ENCODE peak calls at places on chromosome 15, in six cellular contexts. D is right cardiac atrium; E is fibroblast of lung; K is psoas muscle; P is CD8-positive, alpha-beta T cell; V is AG04450. W is an unnamed sample.

GRCh38 chr15:45704329-45705249 is 69.8 kb downstream of the SQOR start:
- DNase-seq in D (peak), E (peak), K (peak), P (no peak), V (no peak), W (no peak)

GRCh38 chr15:92521624-92522008 is 127.9 kb downstream of the ST8SIA2 start:
- DNase-seq in D (peak), E (peak), K (peak), P (peak), V (peak), W (peak)

GRCh38 chr15:41498657-41499056 is 5.0 kb downstream of the ITPKA start:
- DNase-seq in D (no peak), E (no peak), K (no peak), P (no peak), V (no peak), W (no peak)

GRCh38 chr15:43975326-43975725 is 148.5 kb downstream of the WDR76 start:
- DNase-seq in D (no peak), E (no peak), K (no peak), P (no peak), V (no peak), W (no peak)

GRCh38 chr15:100201376-100202280 is 140.1 kb downstream of the ADAMTS17 start:
- DNase-seq in D (no peak), E (no peak), K (no peak), P (peak), V (no peak), W (no peak)

GRCh38 chr15:38867556-38867955 is 302.9 kb upstream of the RASGRP1 start:
- DNase-seq in D (no peak), E (no peak), K (no peak), P (no peak), V (no peak), W (no peak)

GRCh38 chr15:94119215-94119815 is 112.0 kb upstream of the MCTP2 start:
- DNase-seq in D (peak), E (no peak), K (peak), P (no peak), V (no peak), W (peak)

GRCh38 chr15:99706557-99707303 is 26.5 kb downstream of the LYSMD4 start:
- DNase-seq in D (no peak), E (no peak), K (no peak), P (no peak), V (no peak), W (no peak)

GRCh38 chr15:101398247-101398646 is 91.3 kb downstream of the PCSK6 start:
- DNase-seq in D (no peak), E (no peak), K (no peak), P (no peak), V (no peak), W (no peak)

GRCh38 chr15:87752250-87752951 is 504.1 kb downstream of the NTRK3 start:
- DNase-seq in D (no peak), E (peak), K (no peak), P (no peak), V (peak), W (no peak)

GRCh38 chr15:78220713-78221112 is 13.7 kb downstream of the ACSBG1 start:
- DNase-seq in D (no peak), E (peak), K (no peak), P (no peak), V (no peak), W (no peak)

GRCh38 chr15:36877294-36877693 is 223.1 kb downstream of the MEIS2 start:
- DNase-seq in D (no peak), E (no peak), K (no peak), P (no peak), V (no peak), W (no peak)

GRCh38 chr15:57395292-57395691 is 19.0 kb downstream of the CGNL1 start:
- DNase-seq in D (no peak), E (peak), K (no peak), P (no peak), V (no peak), W (no peak)

GRCh38 chr15:33737687-33738606 is 230.3 kb upstream of the CHRM5 start:
- DNase-seq in D (no peak), E (peak), K (no peak), P (peak), V (no peak), W (no peak)

GRCh38 chr15:23372284-23372683 is 17.7 kb downstream of the GOLGA8S start:
- DNase-seq in D (peak), E (no peak), K (no peak), P (no peak), V (no peak), W (no peak)

GRCh38 chr15:80343610-80344009 is 60.6 kb upstream of the ARNT2 start:
- DNase-seq in D (peak), E (peak), K (no peak), P (no peak), V (peak), W (peak)

GRCh38 chr15:35886765-35887164 is 340.8 kb upstream of the DPH6 start:
- DNase-seq in D (no peak), E (peak), K (no peak), P (no peak), V (no peak), W (no peak)

GRCh38 chr15:31437686-31438085 is 111.1 kb downstream of the KLF13 start:
- DNase-seq in D (no peak), E (no peak), K (no peak), P (peak), V (no peak), W (no peak)

GRCh38 chr15:92883643-92884458 is 16.3 kb upstream of the CHD2 start:
- DNase-seq in D (no peak), E (peak), K (no peak), P (no peak), V (no peak), W (no peak)

GRCh38 chr15:29101491-29101890 is 168.1 kb downstream of the NSMCE3 start:
- DNase-seq in D (no peak), E (no peak), K (no peak), P (no peak), V (no peak), W (no peak)

GRCh38 chr15:57619746-57620145 is 28.0 kb downstream of the MYZAP start:
- DNase-seq in D (no peak), E (no peak), K (no peak), P (no peak), V (no peak), W (no peak)

DNA sequence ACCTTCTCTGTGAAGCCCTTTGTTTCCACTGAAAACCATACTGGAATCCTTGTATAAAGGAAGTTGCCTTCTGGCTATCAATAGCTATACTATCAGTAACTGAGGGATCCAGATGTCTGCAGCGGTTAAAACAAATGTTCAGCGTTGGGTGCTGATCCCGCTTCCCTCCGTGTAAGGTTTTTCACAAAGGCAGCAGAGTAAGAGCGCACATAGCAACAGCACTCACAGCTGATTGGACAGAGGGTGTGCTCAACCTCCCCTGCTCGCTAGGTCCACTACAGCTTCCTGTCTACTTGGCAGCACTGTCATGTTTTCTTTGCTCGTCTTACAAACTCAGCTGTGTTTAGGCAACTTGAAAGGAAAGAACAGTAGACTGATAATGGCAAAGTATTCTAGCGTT is 27.3 kb downstream of the ATOSA start:
- DNase-seq in D (peak), E (peak), K (peak), P (peak), V (peak), W (peak)
- H3K27ac ChIP-seq in D (peak), E (peak), K (peak), P (no peak), V (peak), W (peak)

DNA sequence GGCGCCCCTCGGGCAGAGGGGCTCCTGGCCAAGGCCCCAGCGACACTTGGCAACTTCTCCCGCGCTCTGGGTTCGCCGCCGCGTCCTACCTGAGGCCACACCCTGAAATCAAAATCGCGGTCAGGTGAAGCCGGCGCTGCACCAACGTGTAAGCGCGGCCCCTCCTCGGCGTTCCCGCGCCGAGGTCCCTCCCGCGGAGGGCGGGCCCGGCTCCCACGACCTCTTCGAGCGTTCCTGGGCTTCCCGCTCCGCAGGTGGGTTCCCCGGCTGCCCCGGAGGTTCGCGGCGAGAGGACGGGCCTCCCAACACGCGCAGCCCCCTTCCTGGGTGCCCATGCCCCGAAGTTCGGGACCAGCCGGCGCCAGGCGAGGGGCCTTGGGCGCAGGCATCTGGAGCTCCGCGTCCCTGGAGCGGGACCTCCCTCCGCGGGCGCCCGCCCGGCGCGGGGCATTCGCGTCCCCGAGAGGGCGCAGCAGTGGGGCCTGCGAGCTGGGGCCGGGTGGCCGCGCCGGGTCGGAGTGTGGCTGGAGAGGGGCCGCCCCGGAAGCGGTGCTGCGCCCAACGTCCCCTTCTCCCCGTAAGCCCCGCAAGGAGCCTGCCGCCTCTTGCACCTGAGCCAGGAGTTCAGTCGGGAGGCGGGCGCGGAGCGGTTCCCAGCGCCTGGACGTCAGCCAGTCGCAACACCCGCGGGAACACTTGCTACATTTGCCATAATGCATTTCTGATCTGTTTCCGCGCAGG is 13.7 kb downstream of the PAK6 start:
- DNase-seq in D (peak), E (no peak), K (peak), P (no peak), V (no peak), W (no peak)
- H3K4me3 ChIP-seq in D (peak), E (peak), K (peak), P (peak), V (peak), W (peak)

DNA sequence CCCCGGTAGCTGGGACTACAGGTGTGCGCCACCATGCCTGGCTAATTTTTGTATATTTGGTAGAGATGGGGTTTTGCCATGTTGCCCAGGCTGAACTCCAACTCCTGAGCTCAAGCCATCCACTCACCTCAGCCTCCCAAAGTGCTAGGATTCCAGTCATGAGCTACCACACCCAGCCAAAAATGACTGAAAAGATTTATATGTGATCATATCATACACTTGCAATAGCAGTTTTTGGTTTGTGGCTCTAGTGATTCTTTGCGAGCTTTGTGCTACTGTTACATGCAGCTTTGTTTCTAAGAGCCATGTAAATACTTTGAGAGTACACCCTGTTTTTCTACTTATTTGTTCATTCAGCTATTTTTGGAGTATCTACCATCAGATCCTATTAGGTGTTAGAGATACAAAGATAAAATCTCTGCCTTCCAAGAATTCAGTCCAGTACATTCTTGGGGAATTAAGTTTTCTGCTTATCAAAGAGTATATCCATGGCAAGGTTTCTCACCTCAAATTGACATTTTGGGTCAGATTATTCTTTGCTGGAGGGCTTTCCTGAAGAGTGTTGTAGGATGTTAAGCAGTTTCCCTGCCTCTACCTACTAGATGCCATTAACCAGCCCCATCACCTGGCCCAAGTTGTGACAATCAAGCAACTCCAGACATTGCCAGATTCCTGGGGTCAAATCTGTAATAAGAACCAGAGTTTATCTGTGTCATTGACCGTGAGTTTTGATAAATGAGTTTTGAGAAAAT is 15.0 kb downstream of the SNAP23 start:
- DNase-seq in D (no peak), E (no peak), K (no peak), P (no peak), V (no peak), W (no peak)
- H3K27ac ChIP-seq in D (no peak), E (no peak), K (peak), P (no peak), V (peak), W (no peak)

GRCh38 chr15:96331942-96332853 is 1.7 kb downstream of the NR2F2 start:
- DNase-seq in D (peak), E (peak), K (peak), P (no peak), V (no peak), W (no peak)

GRCh38 chr15:96331141-96331941 is 841 bp downstream of the NR2F2 start:
- DNase-seq in D (peak), E (peak), K (peak), P (no peak), V (no peak), W (no peak)

GRCh38 chr15:96333194-96334016 is 2.9 kb downstream of the NR2F2 start:
- DNase-seq in D (peak), E (peak), K (peak), P (no peak), V (no peak), W (no peak)

GRCh38 chr15:96334017-96334704 is 3.7 kb downstream of the NR2F2 start:
- DNase-seq in D (no peak), E (no peak), K (no peak), P (no peak), V (no peak), W (no peak)

GRCh38 chr15:96332854-96333193 is 2.3 kb downstream of the NR2F2 start:
- DNase-seq in D (no peak), E (peak), K (no peak), P (no peak), V (no peak), W (no peak)
- H3K4me3 ChIP-seq in D (peak), E (peak), K (peak), P (peak), V (peak), W (peak)

DNA sequence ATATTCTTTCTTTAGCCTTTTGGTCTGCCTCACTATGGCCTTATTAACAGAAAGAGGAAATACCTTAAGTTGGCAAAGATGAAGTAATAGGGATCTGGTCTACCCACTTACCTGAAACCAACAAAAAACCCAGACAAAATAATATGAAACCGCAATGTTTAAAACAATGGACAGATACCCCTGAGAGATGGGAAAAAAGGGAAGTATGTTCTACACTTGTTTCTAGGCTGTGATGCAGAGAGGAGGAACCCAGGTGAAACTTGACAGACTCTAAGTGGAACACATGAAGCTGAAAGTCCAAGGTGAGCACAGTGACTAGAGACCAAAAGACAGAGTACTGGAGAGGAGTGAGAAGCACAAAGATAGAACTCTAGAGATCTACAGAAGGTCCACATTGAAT is 78.4 kb downstream of the NR2E3 start:
- DNase-seq in D (no peak), E (no peak), K (no peak), P (no peak), V (no peak), W (no peak)
- H3K27ac ChIP-seq in D (no peak), E (no peak), K (no peak), P (no peak), V (no peak), W (no peak)

GRCh38 chr15:83516935-83517334 is 69.8 kb downstream of the SH3GL3 start:
- DNase-seq in D (no peak), E (peak), K (no peak), P (no peak), V (no peak), W (no peak)
- H3K4me3 ChIP-seq in D (no peak), E (no peak), K (no peak), P (no peak), V (no peak), W (no peak)

GRCh38 chr15:64035525-64035924 is 10.8 kb downstream of the DAPK2 start:
- DNase-seq in D (no peak), E (no peak), K (no peak), P (no peak), V (no peak), W (no peak)

GRCh38 chr15:64029633-64030032 is 16.7 kb downstream of the DAPK2 start:
- DNase-seq in D (no peak), E (no peak), K (no peak), P (no peak), V (no peak), W (no peak)

GRCh38 chr15:64030123-64030522 is 16.2 kb downstream of the DAPK2 start:
- DNase-seq in D (no peak), E (no peak), K (no peak), P (no peak), V (no peak), W (no peak)

GRCh38 chr15:64034519-64034918 is 11.8 kb downstream of the DAPK2 start:
- DNase-seq in D (no peak), E (no peak), K (no peak), P (no peak), V (no peak), W (no peak)

DNA sequence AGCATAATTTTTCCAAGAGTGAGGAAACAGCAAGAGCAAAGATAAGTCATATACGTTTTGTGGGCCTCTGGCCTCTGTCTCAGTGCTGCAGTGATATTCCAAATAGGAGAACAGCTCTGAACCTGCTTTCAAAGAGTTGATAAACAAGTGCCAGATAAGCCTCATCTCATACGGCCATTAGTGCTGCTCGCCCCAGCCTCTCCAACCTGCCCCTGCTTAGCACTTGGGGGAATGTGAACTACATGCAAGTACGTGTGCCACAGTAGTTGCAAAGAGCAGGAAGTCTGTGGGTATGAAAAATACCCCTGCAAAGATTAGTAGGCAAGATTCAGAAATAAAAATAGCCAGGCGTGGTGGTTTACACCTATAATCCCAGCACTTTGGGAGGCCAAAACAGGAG is 14.0 kb downstream of the DAPK2 start:
- DNase-seq in D (no peak), E (no peak), K (no peak), P (no peak), V (no peak), W (no peak)
- H3K27ac ChIP-seq in D (peak), E (no peak), K (no peak), P (no peak), V (no peak), W (no peak)

DNA sequence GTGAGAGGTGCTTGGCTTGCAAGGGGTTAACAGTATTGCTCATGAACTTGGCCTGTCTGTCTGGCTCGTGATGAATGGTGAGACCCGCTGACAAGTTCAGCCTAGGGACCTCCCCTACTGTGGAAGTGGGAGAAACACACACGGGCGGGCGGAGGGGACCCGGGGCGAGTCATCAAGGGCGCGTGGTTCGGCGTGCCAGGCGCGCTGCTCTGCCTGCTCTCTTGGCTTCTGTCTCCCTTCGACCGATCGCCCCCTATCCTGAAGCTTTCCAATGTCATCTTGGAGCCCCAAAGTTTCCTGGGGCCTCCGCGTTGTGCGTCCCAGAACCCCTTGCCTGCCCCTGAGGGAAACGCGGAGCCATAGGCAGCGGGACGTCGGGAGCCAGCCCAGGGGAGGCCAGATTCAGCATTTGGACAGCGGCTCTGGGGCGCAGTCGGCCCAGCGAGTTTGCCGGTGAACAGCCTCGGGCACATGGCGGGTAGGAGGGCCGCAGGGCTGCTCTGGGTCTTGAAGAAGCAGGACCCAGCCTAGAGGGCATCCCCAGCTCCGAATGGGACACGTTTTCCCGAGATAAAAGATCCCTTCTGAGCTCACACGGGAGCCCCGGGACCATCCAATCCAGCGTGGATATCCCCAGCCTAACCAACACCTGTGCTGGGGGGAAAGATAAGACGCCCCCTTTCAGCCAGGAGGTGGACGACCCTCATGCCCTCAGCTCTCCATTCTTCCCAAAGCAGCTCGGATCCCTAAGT is 27.0 kb upstream of the POLG start:
- DNase-seq in D (peak), E (peak), K (peak), P (peak), V (peak), W (peak)
- H3K4me3 ChIP-seq in D (no peak), E (no peak), K (no peak), P (no peak), V (no peak), W (no peak)

W was measured in heart right ventricle.